ENCODE peak calls at places on chromosomes 16 and 17, in four cellular contexts. U is central memory CD8-positive, alpha-beta T cell; R is pancreas; X is A549. E is an unnamed sample.

GRCh38 chr17:68200689-68201424 is 47.0 kb upstream of the AMZ2 start:
- DNase-seq in U (peak), X (peak), R (peak), E (peak)

GRCh38 chr17:47957591-47958490 is at the start of gene PRR15L:
- DNase-seq in X (no peak), R (peak), U (no peak), E (no peak)

GRCh38 chr16:27226476-27226875 is 23.1 kb downstream of the KDM8 start:
- DNase-seq in R (peak), U (no peak), X (no peak), E (no peak)

GRCh38 chr16:85296859-85297698 is 184.8 kb upstream of the CIBAR2 start:
- DNase-seq in R (peak), X (peak), U (peak), E (peak)

GRCh38 chr16:57504001-57504400 is 17.7 kb upstream of the DOK4 start:
- DNase-seq in R (no peak), X (no peak), U (no peak), E (no peak)

GRCh38 chr17:80816241-80817103 is 175.2 kb upstream of the CHMP6 start:
- DNase-seq in U (no peak), R (peak), X (no peak), E (no peak)

GRCh38 chr16:19203374-19203966 is 35.4 kb downstream of the SYT17 start:
- DNase-seq in R (peak), X (no peak), U (no peak), E (no peak)

GRCh38 chr16:9138021-9138680 is 46.7 kb downstream of the HAPSTR1 start:
- DNase-seq in X (no peak), U (no peak), R (peak), E (no peak)

GRCh38 chr16:66247516-66248089 is 118.9 kb upstream of the CDH5 start:
- DNase-seq in X (no peak), R (no peak), U (no peak), E (no peak)

GRCh38 chr17:39924691-39925055 is 2.7 kb downstream of the ORMDL3 start:
- DNase-seq in X (no peak), R (no peak), U (no peak), E (no peak)

GRCh38 chr17:56785997-56786680 is 47.6 kb downstream of the C17orf67 start:
- DNase-seq in R (no peak), U (no peak), X (no peak), E (no peak)

GRCh38 chr17:48489781-48490180 is 41.0 kb downstream of the HOXB1 start:
- DNase-seq in R (no peak), U (no peak), X (no peak), E (no peak)

GRCh38 chr16:57882797-57883196 is 80.5 kb upstream of the KIFC3 start:
- DNase-seq in U (no peak), X (no peak), R (no peak), E (no peak)

GRCh38 chr17:80168371-80168770 is 1.5 kb upstream of the CARD14 start:
- DNase-seq in R (no peak), X (no peak), U (no peak), E (peak)

GRCh38 chr17:37483311-37484039 is 6.2 kb upstream of the DUSP14 start:
- DNase-seq in R (no peak), X (peak), U (no peak), E (peak)

GRCh38 chr16:50011707-50012106 is 13.3 kb upstream of the CNEP1R1 start:
- DNase-seq in U (no peak), X (no peak), R (no peak), E (no peak)

GRCh38 chr17:74871329-74872076 is 1.3 kb downstream of the FDXR start:
- DNase-seq in R (no peak), U (no peak), X (no peak), E (no peak)

GRCh38 chr17:49850772-49851386 is 3.0 kb upstream of the TAC4 start:
- DNase-seq in R (peak), X (no peak), U (no peak), E (no peak)